ENCODE peak calls at places on chromosomes 13 and 19, in ten cellular contexts. One of them, this sample, is unnamed. For H3K4me1, the result is how much of the 10 kb centered on the place peaks cover.

GRCh38 chr13:71602327-71602726 is 264.7 kb downstream of the DACH1 start:
- DNase-seq in heart left ventricle: no peak
- DNase-seq in tibial artery: no peak
- DNase-seq in adrenal gland: no peak
- DNase-seq in spleen: no peak
- DNase-seq in right cardiac atrium: no peak
- DNase-seq in body of pancreas: no peak
- DNase-seq in ascending aorta: no peak
- DNase-seq in Peyer's patch: no peak
- DNase-seq in pancreas: no peak
- DNase-seq in this sample: no peak

GRCh38 chr13:57470491-57470890 is 161.1 kb upstream of the PCDH17 start:
- DNase-seq in tibial artery: no peak
- DNase-seq in right cardiac atrium: no peak
- DNase-seq in body of pancreas: no peak
- DNase-seq in Peyer's patch: no peak
- DNase-seq in heart left ventricle: no peak
- DNase-seq in ascending aorta: no peak
- DNase-seq in pancreas: no peak
- DNase-seq in spleen: no peak
- DNase-seq in adrenal gland: no peak
- DNase-seq in this sample: no peak

GRCh38 chr19:7968796-7969559 is 25.5 kb upstream of the TIMM44 start:
- DNase-seq in body of pancreas: no peak
- DNase-seq in pancreas: no peak
- DNase-seq in right cardiac atrium: no peak
- DNase-seq in ascending aorta: no peak
- DNase-seq in spleen: no peak
- DNase-seq in tibial artery: no peak
- DNase-seq in adrenal gland: no peak
- DNase-seq in Peyer's patch: no peak
- DNase-seq in heart left ventricle: no peak
- DNase-seq in this sample: no peak

GRCh38 chr13:51804295-51805172 is 571 bp upstream of the DHRS12 start:
- DNase-seq in right cardiac atrium: peak
- DNase-seq in Peyer's patch: peak
- DNase-seq in pancreas: no peak
- DNase-seq in ascending aorta: no peak
- DNase-seq in heart left ventricle: peak
- DNase-seq in spleen: peak
- DNase-seq in body of pancreas: no peak
- DNase-seq in adrenal gland: peak
- DNase-seq in tibial artery: no peak
- DNase-seq in this sample: peak

GRCh38 chr19:2519482-2519881 is 43.6 kb downstream of the GADD45B start:
- DNase-seq in heart left ventricle: no peak
- DNase-seq in body of pancreas: no peak
- DNase-seq in Peyer's patch: no peak
- DNase-seq in pancreas: no peak
- DNase-seq in ascending aorta: no peak
- DNase-seq in tibial artery: no peak
- DNase-seq in right cardiac atrium: no peak
- DNase-seq in adrenal gland: no peak
- DNase-seq in spleen: no peak
- DNase-seq in this sample: no peak

GRCh38 chr13:76387561-76387960 is 498.6 kb downstream of the KCTD12 start:
- DNase-seq in Peyer's patch: no peak
- DNase-seq in body of pancreas: no peak
- DNase-seq in spleen: no peak
- DNase-seq in right cardiac atrium: no peak
- DNase-seq in adrenal gland: no peak
- DNase-seq in heart left ventricle: no peak
- DNase-seq in tibial artery: no peak
- DNase-seq in pancreas: no peak
- DNase-seq in ascending aorta: no peak
- DNase-seq in this sample: no peak

GRCh38 chr13:112066624-112067004 is 335 bp upstream of the SOX1 start:
- DNase-seq in right cardiac atrium: peak
- DNase-seq in Peyer's patch: no peak
- DNase-seq in body of pancreas: peak
- DNase-seq in adrenal gland: no peak
- DNase-seq in pancreas: peak
- DNase-seq in spleen: peak
- DNase-seq in ascending aorta: no peak
- DNase-seq in heart left ventricle: peak
- DNase-seq in tibial artery: no peak
- DNase-seq in this sample: peak

GRCh38 chr19:8592231-8593009 is 15.2 kb upstream of the MYO1F start:
- DNase-seq in heart left ventricle: peak
- DNase-seq in right cardiac atrium: peak
- DNase-seq in Peyer's patch: peak
- DNase-seq in ascending aorta: peak
- DNase-seq in adrenal gland: peak
- DNase-seq in pancreas: peak
- DNase-seq in spleen: peak
- DNase-seq in body of pancreas: peak
- DNase-seq in tibial artery: peak
- DNase-seq in this sample: peak

GRCh38 chr19:6071103-6071485 is 39.2 kb downstream of the RFX2 start:
- DNase-seq in right cardiac atrium: no peak
- DNase-seq in adrenal gland: peak
- DNase-seq in body of pancreas: no peak
- DNase-seq in spleen: no peak
- DNase-seq in ascending aorta: peak
- DNase-seq in pancreas: no peak
- DNase-seq in heart left ventricle: no peak
- DNase-seq in Peyer's patch: no peak
- DNase-seq in tibial artery: peak
- DNase-seq in this sample: no peak

GRCh38 chr13:63680704-63681103 is 2265.1 kb upstream of the PCDH20 start:
- DNase-seq in adrenal gland: no peak
- DNase-seq in Peyer's patch: no peak
- DNase-seq in right cardiac atrium: no peak
- DNase-seq in pancreas: no peak
- DNase-seq in spleen: no peak
- DNase-seq in ascending aorta: no peak
- DNase-seq in body of pancreas: no peak
- DNase-seq in tibial artery: no peak
- DNase-seq in heart left ventricle: no peak
- DNase-seq in this sample: no peak

GRCh38 chr19:45972081-45972943 is 1.4 kb downstream of the NOVA2 start:
- DNase-seq in pancreas: no peak
- DNase-seq in heart left ventricle: peak
- DNase-seq in body of pancreas: no peak
- DNase-seq in right cardiac atrium: no peak
- DNase-seq in adrenal gland: no peak
- DNase-seq in spleen: no peak
- DNase-seq in Peyer's patch: no peak
- DNase-seq in tibial artery: no peak
- DNase-seq in ascending aorta: no peak
- DNase-seq in this sample: no peak

GRCh38 chr19:13163609-13164364 is 13.6 kb downstream of the IER2 start:
- DNase-seq in spleen: peak
- DNase-seq in Peyer's patch: peak
- DNase-seq in right cardiac atrium: peak
- DNase-seq in heart left ventricle: peak
- DNase-seq in ascending aorta: peak
- DNase-seq in body of pancreas: peak
- DNase-seq in tibial artery: peak
- DNase-seq in adrenal gland: peak
- DNase-seq in pancreas: peak
- DNase-seq in this sample: peak

GRCh38 chr13:28469316-28469715 is 25.6 kb downstream of the FLT1 start:
- DNase-seq in body of pancreas: no peak
- DNase-seq in Peyer's patch: no peak
- DNase-seq in heart left ventricle: no peak
- DNase-seq in ascending aorta: no peak
- DNase-seq in adrenal gland: no peak
- DNase-seq in spleen: no peak
- DNase-seq in right cardiac atrium: no peak
- DNase-seq in tibial artery: no peak
- DNase-seq in pancreas: no peak
- DNase-seq in this sample: no peak

GRCh38 chr13:47426126-47426849 is 529.4 kb upstream of the HTR2A start:
- DNase-seq in spleen: no peak
- DNase-seq in right cardiac atrium: no peak
- DNase-seq in body of pancreas: peak
- DNase-seq in adrenal gland: no peak
- DNase-seq in pancreas: no peak
- DNase-seq in ascending aorta: no peak
- DNase-seq in Peyer's patch: no peak
- DNase-seq in heart left ventricle: peak
- DNase-seq in tibial artery: peak
- DNase-seq in this sample: no peak

GRCh38 chr13:47553329-47553977 is 447.6 kb downstream of the SUCLA2 start:
- DNase-seq in adrenal gland: no peak
- DNase-seq in right cardiac atrium: no peak
- DNase-seq in heart left ventricle: no peak
- DNase-seq in spleen: no peak
- DNase-seq in tibial artery: no peak
- DNase-seq in ascending aorta: no peak
- DNase-seq in Peyer's patch: no peak
- DNase-seq in body of pancreas: no peak
- DNase-seq in pancreas: no peak
- DNase-seq in this sample: no peak

GRCh38 chr13:105441406-105441805 is 1094.1 kb downstream of the EFNB2 start:
- DNase-seq in adrenal gland: no peak
- DNase-seq in spleen: no peak
- DNase-seq in body of pancreas: no peak
- DNase-seq in tibial artery: no peak
- DNase-seq in Peyer's patch: no peak
- DNase-seq in heart left ventricle: no peak
- DNase-seq in pancreas: no peak
- DNase-seq in ascending aorta: no peak
- DNase-seq in right cardiac atrium: no peak
- DNase-seq in this sample: no peak

GRCh38 chr13:113098163-113098732 is 7.3 kb upstream of the F7 start:
- DNase-seq in adrenal gland: no peak
- DNase-seq in pancreas: no peak
- DNase-seq in heart left ventricle: no peak
- DNase-seq in spleen: no peak
- DNase-seq in right cardiac atrium: peak
- DNase-seq in body of pancreas: no peak
- DNase-seq in tibial artery: no peak
- DNase-seq in Peyer's patch: no peak
- DNase-seq in ascending aorta: no peak
- DNase-seq in this sample: no peak
- H3K27ac ChIP-seq in adrenal gland: no peak
- H3K27ac ChIP-seq in pancreas: no peak
- H3K27ac ChIP-seq in heart left ventricle: no peak
- H3K27ac ChIP-seq in spleen: no peak
- H3K27ac ChIP-seq in right cardiac atrium: no peak
- H3K27ac ChIP-seq in body of pancreas: no peak
- H3K27ac ChIP-seq in tibial artery: no peak
- H3K27ac ChIP-seq in Peyer's patch: no peak
- H3K27ac ChIP-seq in ascending aorta: no peak
- H3K27ac ChIP-seq in this sample: no peak

GRCh38 chr19:49338023-49338677 is 2.9 kb downstream of the CD37 start:
- DNase-seq in body of pancreas: no peak
- DNase-seq in heart left ventricle: no peak
- DNase-seq in Peyer's patch: peak
- DNase-seq in ascending aorta: peak
- DNase-seq in tibial artery: peak
- DNase-seq in right cardiac atrium: no peak
- DNase-seq in pancreas: peak
- DNase-seq in adrenal gland: peak
- DNase-seq in spleen: peak
- DNase-seq in this sample: no peak
- H3K4me3 ChIP-seq in body of pancreas: no peak
- H3K4me3 ChIP-seq in heart left ventricle: no peak
- H3K4me3 ChIP-seq in Peyer's patch: peak
- H3K4me3 ChIP-seq in ascending aorta: peak
- H3K4me3 ChIP-seq in tibial artery: peak
- H3K4me3 ChIP-seq in right cardiac atrium: no peak
- H3K4me3 ChIP-seq in pancreas: no peak
- H3K4me3 ChIP-seq in adrenal gland: peak
- H3K4me3 ChIP-seq in spleen: peak
- H3K4me3 ChIP-seq in this sample: no peak

DNA sequence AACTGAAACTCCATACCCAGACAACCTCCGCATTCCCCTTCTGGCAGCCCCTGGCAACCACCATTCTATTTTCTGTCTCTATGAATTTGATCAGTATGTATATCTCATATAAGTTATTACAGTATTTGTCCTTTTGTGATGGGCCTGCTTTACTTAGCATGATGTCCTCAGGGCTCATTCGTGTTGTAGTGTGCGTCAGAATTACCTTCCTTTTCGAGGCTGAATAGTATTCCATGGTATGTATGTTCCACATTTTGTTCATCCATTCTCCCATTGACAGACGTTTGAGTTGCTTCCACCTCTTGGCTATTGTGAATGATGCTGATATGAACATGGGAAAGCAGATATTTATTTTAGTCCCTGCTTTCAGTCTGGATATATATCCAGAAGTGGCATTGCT is 5.0 kb downstream of the PLEKHF1 start:
- DNase-seq in heart left ventricle: no peak
- DNase-seq in body of pancreas: no peak
- DNase-seq in ascending aorta: no peak
- DNase-seq in adrenal gland: no peak
- DNase-seq in spleen: no peak
- DNase-seq in tibial artery: peak
- DNase-seq in pancreas: no peak
- DNase-seq in right cardiac atrium: no peak
- DNase-seq in Peyer's patch: no peak
- DNase-seq in this sample: no peak
- H3K4me1 ChIP-seq in heart left ventricle: under half
- H3K4me1 ChIP-seq in body of pancreas: half or more
- H3K4me1 ChIP-seq in ascending aorta: under half
- H3K4me1 ChIP-seq in adrenal gland: under half
- H3K4me1 ChIP-seq in spleen: half or more
- H3K4me1 ChIP-seq in tibial artery: half or more
- H3K4me1 ChIP-seq in pancreas: under half
- H3K4me1 ChIP-seq in right cardiac atrium: under half
- H3K4me1 ChIP-seq in Peyer's patch: under half
- H3K4me1 ChIP-seq in this sample: half or more

DNA sequence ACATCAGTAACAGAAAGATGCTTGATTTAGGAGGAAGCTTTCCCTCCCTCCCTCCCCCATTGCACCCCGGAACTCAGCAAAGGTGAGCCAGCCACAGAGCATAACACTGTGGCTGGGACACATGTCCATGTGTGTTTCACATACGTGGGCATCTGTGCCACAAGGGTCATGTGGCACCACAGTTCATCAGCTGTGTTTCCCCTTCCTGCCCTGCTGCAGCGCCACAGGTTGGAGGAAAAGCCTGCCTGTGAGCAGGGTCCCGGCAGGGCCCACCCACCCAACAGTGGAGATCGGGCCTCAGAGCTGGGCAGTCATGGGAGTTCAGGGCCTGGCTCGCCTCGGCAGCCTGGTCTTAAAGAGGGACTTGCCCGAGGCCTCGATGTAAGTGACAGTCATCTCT is 2.8 kb downstream of the ACP5 start:
- DNase-seq in ascending aorta: no peak
- DNase-seq in tibial artery: no peak
- DNase-seq in heart left ventricle: no peak
- DNase-seq in right cardiac atrium: no peak
- DNase-seq in Peyer's patch: peak
- DNase-seq in spleen: peak
- DNase-seq in pancreas: no peak
- DNase-seq in body of pancreas: no peak
- DNase-seq in adrenal gland: no peak
- DNase-seq in this sample: no peak
- H3K27ac ChIP-seq in ascending aorta: no peak
- H3K27ac ChIP-seq in tibial artery: no peak
- H3K27ac ChIP-seq in heart left ventricle: no peak
- H3K27ac ChIP-seq in right cardiac atrium: no peak
- H3K27ac ChIP-seq in Peyer's patch: no peak
- H3K27ac ChIP-seq in spleen: peak
- H3K27ac ChIP-seq in pancreas: no peak
- H3K27ac ChIP-seq in body of pancreas: no peak
- H3K27ac ChIP-seq in adrenal gland: no peak
- H3K27ac ChIP-seq in this sample: no peak